ENCODE peak calls at places on chromosomes 1 and 21, in six cellular contexts. One of them, this sample, is unnamed. For H3K36me3, the result is how much of the 10 kb centered on the place peaks cover.

GRCh38 chr1:227939791-227940771 is 7.7 kb downstream of the WNT9A start:
- DNase-seq in HCT116: no peak
- DNase-seq in K562: no peak
- DNase-seq in H1: peak
- DNase-seq in HepG2: no peak
- DNase-seq in GM12878: no peak
- DNase-seq in this sample: no peak

GRCh38 chr1:224647449-224647848 is 31.3 kb downstream of the CNIH3 start:
- DNase-seq in HCT116: no peak
- DNase-seq in K562: no peak
- DNase-seq in H1: no peak
- DNase-seq in HepG2: no peak
- DNase-seq in GM12878: no peak
- DNase-seq in this sample: no peak

GRCh38 chr1:93448983-93449805 is 1.3 kb downstream of the FNBP1L start:
- DNase-seq in HCT116: no peak
- DNase-seq in K562: no peak
- DNase-seq in H1: peak
- DNase-seq in HepG2: peak
- DNase-seq in GM12878: no peak
- DNase-seq in this sample: no peak

GRCh38 chr1:33612877-33613487 is 140.5 kb downstream of the ZSCAN20 start:
- DNase-seq in HCT116: peak
- DNase-seq in K562: peak
- DNase-seq in H1: peak
- DNase-seq in HepG2: peak
- DNase-seq in GM12878: no peak
- DNase-seq in this sample: peak

GRCh38 chr1:102902045-102902444 is 206.3 kb downstream of the COL11A1 start:
- DNase-seq in HCT116: no peak
- DNase-seq in K562: no peak
- DNase-seq in H1: no peak
- DNase-seq in HepG2: no peak
- DNase-seq in GM12878: no peak
- DNase-seq in this sample: no peak

GRCh38 chr1:113647121-113647520 is 112.2 kb downstream of the PHTF1 start:
- DNase-seq in HCT116: no peak
- DNase-seq in K562: no peak
- DNase-seq in H1: no peak
- DNase-seq in HepG2: no peak
- DNase-seq in GM12878: no peak
- DNase-seq in this sample: no peak

GRCh38 chr1:17276568-17276967 is 27.7 kb downstream of the PADI3 start:
- DNase-seq in HCT116: no peak
- DNase-seq in K562: no peak
- DNase-seq in H1: no peak
- DNase-seq in HepG2: no peak
- DNase-seq in GM12878: no peak
- DNase-seq in this sample: no peak

GRCh38 chr1:96309783-96310182 is 411.8 kb upstream of the PTBP2 start:
- DNase-seq in HCT116: no peak
- DNase-seq in K562: no peak
- DNase-seq in H1: no peak
- DNase-seq in HepG2: no peak
- DNase-seq in GM12878: no peak
- DNase-seq in this sample: no peak

GRCh38 chr1:151060241-151061011 is at the start of gene MLLT11:
- DNase-seq in HCT116: no peak
- DNase-seq in K562: peak
- DNase-seq in H1: peak
- DNase-seq in HepG2: no peak
- DNase-seq in GM12878: no peak
- DNase-seq in this sample: peak

GRCh38 chr21:45853703-45854342 is 127.7 kb upstream of the COL6A1 start:
- DNase-seq in HCT116: no peak
- DNase-seq in K562: no peak
- DNase-seq in H1: no peak
- DNase-seq in HepG2: no peak
- DNase-seq in GM12878: no peak
- DNase-seq in this sample: no peak

GRCh38 chr1:50710099-50710498 is 250.0 kb downstream of the FAF1 start:
- DNase-seq in HCT116: no peak
- DNase-seq in K562: no peak
- DNase-seq in H1: no peak
- DNase-seq in HepG2: no peak
- DNase-seq in GM12878: no peak
- DNase-seq in this sample: no peak

GRCh38 chr1:92051948-92052347 is 22.2 kb downstream of the EPHX4 start:
- DNase-seq in HCT116: no peak
- DNase-seq in K562: no peak
- DNase-seq in H1: no peak
- DNase-seq in HepG2: no peak
- DNase-seq in GM12878: no peak
- DNase-seq in this sample: no peak

GRCh38 chr1:210456731-210457130 is 128.0 kb downstream of the HHAT start:
- DNase-seq in HCT116: no peak
- DNase-seq in K562: no peak
- DNase-seq in H1: no peak
- DNase-seq in HepG2: no peak
- DNase-seq in GM12878: no peak
- DNase-seq in this sample: no peak

GRCh38 chr1:22830747-22831340 is 120.2 kb downstream of the EPHB2 start:
- DNase-seq in HCT116: no peak
- DNase-seq in K562: no peak
- DNase-seq in H1: no peak
- DNase-seq in HepG2: no peak
- DNase-seq in GM12878: no peak
- DNase-seq in this sample: no peak

GRCh38 chr1:68255301-68255700 is 23.0 kb upstream of the WLS start:
- DNase-seq in HCT116: no peak
- DNase-seq in K562: no peak
- DNase-seq in H1: no peak
- DNase-seq in HepG2: no peak
- DNase-seq in GM12878: no peak
- DNase-seq in this sample: no peak

GRCh38 chr1:237901284-237901870 is 10.7 kb upstream of the ZP4 start:
- DNase-seq in HCT116: no peak
- DNase-seq in K562: peak
- DNase-seq in H1: no peak
- DNase-seq in HepG2: peak
- DNase-seq in GM12878: no peak
- DNase-seq in this sample: peak

GRCh38 chr1:223135176-223135575 is 7.9 kb downstream of the TLR5 start:
- DNase-seq in HCT116: no peak
- DNase-seq in K562: no peak
- DNase-seq in H1: peak
- DNase-seq in HepG2: no peak
- DNase-seq in GM12878: no peak
- DNase-seq in this sample: no peak

GRCh38 chr1:228231192-228231591 is 23.3 kb downstream of the OBSCN start:
- DNase-seq in HCT116: no peak
- DNase-seq in K562: no peak
- DNase-seq in H1: no peak
- DNase-seq in HepG2: no peak
- DNase-seq in GM12878: no peak
- DNase-seq in this sample: no peak

GRCh38 chr1:62355095-62355494 is 35.9 kb upstream of the KANK4 start:
- DNase-seq in HCT116: no peak
- DNase-seq in K562: no peak
- DNase-seq in H1: no peak
- DNase-seq in HepG2: no peak
- DNase-seq in GM12878: no peak
- DNase-seq in this sample: no peak

GRCh38 chr21:35039595-35040291 is 9.4 kb downstream of the RUNX1 start:
- DNase-seq in HCT116: no peak
- DNase-seq in K562: no peak
- DNase-seq in H1: no peak
- DNase-seq in HepG2: peak
- DNase-seq in GM12878: no peak
- DNase-seq in this sample: no peak

GRCh38 chr21:45849651-45850050 is 131.9 kb upstream of the COL6A1 start:
- DNase-seq in HCT116: no peak
- DNase-seq in K562: no peak
- DNase-seq in H1: no peak
- DNase-seq in HepG2: no peak
- DNase-seq in GM12878: no peak
- DNase-seq in this sample: no peak

GRCh38 chr1:179548666-179549367 is 26.9 kb downstream of the NPHS2 start:
- DNase-seq in HCT116: no peak
- DNase-seq in K562: no peak
- DNase-seq in H1: no peak
- DNase-seq in HepG2: no peak
- DNase-seq in GM12878: no peak
- DNase-seq in this sample: no peak

GRCh38 chr1:14850563-14850962 is 252.1 kb downstream of the KAZN start:
- DNase-seq in HCT116: peak
- DNase-seq in K562: peak
- DNase-seq in H1: no peak
- DNase-seq in HepG2: no peak
- DNase-seq in GM12878: no peak
- DNase-seq in this sample: no peak

GRCh38 chr1:86856196-86856595 is 57.7 kb downstream of the SELENOF start:
- DNase-seq in HCT116: no peak
- DNase-seq in K562: no peak
- DNase-seq in H1: no peak
- DNase-seq in HepG2: no peak
- DNase-seq in GM12878: no peak
- DNase-seq in this sample: no peak

GRCh38 chr1:215637041-215637573 is 70.0 kb downstream of the KCTD3 start:
- DNase-seq in HCT116: no peak
- DNase-seq in K562: no peak
- DNase-seq in H1: no peak
- DNase-seq in HepG2: peak
- DNase-seq in GM12878: no peak
- DNase-seq in this sample: no peak

GRCh38 chr1:91011726-91012125 is 10.1 kb downstream of the ZNF644 start:
- DNase-seq in HCT116: no peak
- DNase-seq in K562: no peak
- DNase-seq in H1: no peak
- DNase-seq in HepG2: no peak
- DNase-seq in GM12878: no peak
- DNase-seq in this sample: no peak

GRCh38 chr1:117209094-117209493 is 1.6 kb downstream of the VTCN1 start:
- DNase-seq in HCT116: no peak
- DNase-seq in K562: no peak
- DNase-seq in H1: no peak
- DNase-seq in HepG2: no peak
- DNase-seq in GM12878: no peak
- DNase-seq in this sample: no peak

GRCh38 chr1:43704838-43705237 is 2.5 kb upstream of the ST3GAL3 start:
- DNase-seq in HCT116: no peak
- DNase-seq in K562: no peak
- DNase-seq in H1: no peak
- DNase-seq in HepG2: no peak
- DNase-seq in GM12878: no peak
- DNase-seq in this sample: no peak

GRCh38 chr1:201126832-201127754 is at the start of gene ASCL5:
- DNase-seq in HCT116: peak
- DNase-seq in K562: peak
- DNase-seq in H1: peak
- DNase-seq in HepG2: peak
- DNase-seq in GM12878: no peak
- DNase-seq in this sample: no peak

GRCh38 chr1:203035111-203036000 is 9.1 kb downstream of the PPFIA4 start:
- DNase-seq in HCT116: no peak
- DNase-seq in K562: no peak
- DNase-seq in H1: no peak
- DNase-seq in HepG2: no peak
- DNase-seq in GM12878: no peak
- DNase-seq in this sample: no peak

GRCh38 chr1:210252621-210253041 is 20.0 kb downstream of the SERTAD4 start:
- DNase-seq in HCT116: no peak
- DNase-seq in K562: no peak
- DNase-seq in H1: peak
- DNase-seq in HepG2: no peak
- DNase-seq in GM12878: no peak
- DNase-seq in this sample: no peak

GRCh38 chr1:12573015-12573825 is 44.8 kb downstream of the DHRS3 start:
- DNase-seq in HCT116: no peak
- DNase-seq in K562: no peak
- DNase-seq in H1: no peak
- DNase-seq in HepG2: no peak
- DNase-seq in GM12878: no peak
- DNase-seq in this sample: no peak
- TF ChIP-seq ZNF274 in HCT116: no peak
- TF ChIP-seq ZNF274 in K562: no peak
- TF ChIP-seq ZNF274 in H1: no peak
- TF ChIP-seq ZNF274 in HepG2: no peak
- TF ChIP-seq ZNF274 in GM12878: no peak
- TF ChIP-seq ZNF274 in this sample: no peak

GRCh38 chr1:236002025-236002390 is 62.9 kb downstream of the NID1 start:
- DNase-seq in HCT116: no peak
- DNase-seq in K562: no peak
- DNase-seq in H1: no peak
- DNase-seq in HepG2: no peak
- DNase-seq in GM12878: no peak
- DNase-seq in this sample: no peak
- H3K4me3 ChIP-seq in HCT116: no peak
- H3K4me3 ChIP-seq in K562: no peak
- H3K4me3 ChIP-seq in H1: no peak
- H3K4me3 ChIP-seq in HepG2: no peak
- H3K4me3 ChIP-seq in GM12878: no peak
- H3K4me3 ChIP-seq in this sample: no peak

GRCh38 chr1:45512641-45513054 is 9.0 kb downstream of the PRDX1 start:
- DNase-seq in HCT116: peak
- DNase-seq in K562: peak
- DNase-seq in H1: peak
- DNase-seq in HepG2: peak
- DNase-seq in GM12878: no peak
- DNase-seq in this sample: no peak
- H3K36me3 ChIP-seq in HCT116: half or more
- H3K36me3 ChIP-seq in K562: half or more
- H3K36me3 ChIP-seq in H1: half or more
- H3K36me3 ChIP-seq in HepG2: under half
- H3K36me3 ChIP-seq in GM12878: half or more
- H3K36me3 ChIP-seq in this sample: half or more

DNA sequence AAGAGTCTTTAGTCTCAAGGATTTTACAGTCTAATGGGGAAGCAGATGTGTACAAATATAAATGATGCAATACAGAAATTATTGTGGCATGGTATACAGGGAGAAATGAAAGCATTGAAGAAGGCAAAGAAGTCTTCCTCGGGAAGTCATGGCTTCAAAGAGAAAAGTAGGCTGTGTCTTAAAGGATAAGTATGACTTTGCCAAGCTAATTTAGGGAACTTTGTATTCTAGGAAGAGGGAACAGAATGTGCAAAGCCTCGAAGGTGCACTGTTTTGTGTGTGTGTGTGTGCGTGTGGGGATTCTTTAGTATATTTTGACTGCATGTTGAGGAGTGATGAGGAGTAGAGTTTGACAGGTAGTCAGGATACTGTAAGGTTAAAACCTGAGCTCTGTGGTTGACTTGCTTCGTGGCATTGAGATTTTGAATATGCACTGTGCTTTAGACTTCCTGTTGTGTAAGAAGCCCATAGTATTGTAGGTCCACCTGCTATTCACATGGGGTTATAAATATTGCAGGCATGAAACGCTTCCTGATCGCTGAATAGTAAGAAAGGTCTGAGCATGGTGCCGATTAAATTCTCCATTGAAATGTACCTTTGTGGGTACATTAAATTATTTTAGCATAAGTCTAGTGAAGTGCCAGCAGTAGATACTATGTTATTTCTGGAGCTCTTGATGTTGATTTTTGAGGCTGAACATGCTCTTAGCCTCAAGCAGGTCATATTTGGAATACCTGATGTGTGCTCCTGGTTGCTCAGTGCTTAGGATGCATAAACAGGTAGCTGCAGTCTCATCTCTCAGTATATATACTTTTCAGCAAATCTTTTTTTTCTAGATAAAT is 8.0 kb downstream of the SMAP2 start:
- DNase-seq in HCT116: no peak
- DNase-seq in K562: no peak
- DNase-seq in H1: no peak
- DNase-seq in HepG2: no peak
- DNase-seq in GM12878: no peak
- DNase-seq in this sample: no peak
- TF ChIP-seq ZNF274 in HCT116: no peak
- TF ChIP-seq ZNF274 in K562: no peak
- TF ChIP-seq ZNF274 in H1: no peak
- TF ChIP-seq ZNF274 in HepG2: no peak
- TF ChIP-seq ZNF274 in GM12878: no peak
- TF ChIP-seq ZNF274 in this sample: no peak